ENCODE peak calls at places on chromosomes 4 and X, in four cellular contexts. Z is CD4-positive, alpha-beta memory T cell; T is prostate gland; I is psoas muscle. A is an unnamed sample.

GRCh38 chr4:176191974-176192373 is 3.4 kb downstream of the SPATA4 start:
- DNase-seq in I (no peak), T (no peak), Z (no peak), A (no peak)

GRCh38 chr4:32226201-32226600 is 1506.0 kb downstream of the PCDH7 start:
- DNase-seq in Z (no peak), T (no peak), I (no peak), A (no peak)

GRCh38 chr4:52376107-52376704 is 282.9 kb downstream of the USP46 start:
- DNase-seq in I (no peak), Z (peak; percentile 12), T (no peak), A (no peak)

GRCh38 chr4:15149842-15150592 is 147.7 kb downstream of the CPEB2 start:
- DNase-seq in T (peak; percentile 94), I (peak; percentile 84), Z (no peak), A (no peak)

GRCh38 chr4:76504613-76505465 is 69.8 kb downstream of the SHROOM3 start:
- DNase-seq in T (peak; percentile 28), Z (peak; percentile 19), I (no peak), A (no peak)

GRCh38 chrX:39854772-39855747 is 242.7 kb downstream of the BCOR start:
- DNase-seq in I (no peak), Z (peak; percentile 86), T (no peak), A (peak; percentile 40)

GRCh38 chr4:808860-809570 is 16.9 kb downstream of the CPLX1 start:
- DNase-seq in I (peak; percentile 18), Z (no peak), T (no peak), A (no peak)

GRCh38 chr4:1094336-1094690 is 19.1 kb downstream of the RNF212 start:
- DNase-seq in T (no peak), Z (no peak), I (no peak), A (no peak)

GRCh38 chr4:88457307-88458090 is 580 bp downstream of the HERC5 start:
- DNase-seq in I (peak; percentile 67), Z (peak; percentile 2), T (peak; percentile 25), A (no peak)

GRCh38 chr4:3765271-3766206 is 646 bp upstream of the ADRA2C start:
- DNase-seq in I (peak; percentile 76), T (no peak), Z (no peak), A (no peak)

GRCh38 chr4:1503583-1504471 is 97.6 kb upstream of the NKX1-1 start:
- DNase-seq in I (peak; percentile 44), Z (no peak), T (no peak), A (no peak)

GRCh38 chr4:139035650-139036049 is 20.1 kb downstream of the NOCT start:
- DNase-seq in Z (no peak), T (no peak), I (no peak), A (no peak)

GRCh38 chr4:20178902-20179576 is 72.7 kb upstream of the SLIT2 start:
- DNase-seq in T (no peak), I (no peak), Z (no peak), A (no peak)

GRCh38 chr4:8351931-8352367 is 82.4 kb downstream of the HTRA3 start:
- DNase-seq in T (peak; percentile 92), I (peak; percentile 67), Z (no peak), A (no peak)

GRCh38 chrX:19544693-19545305 is 29.5 kb upstream of the MAP3K15 start:
- DNase-seq in T (peak; percentile 39), Z (peak; percentile 28), I (no peak), A (no peak)

GRCh38 chrX:107924136-107924746 is 57.9 kb downstream of the TEX13B start:
- DNase-seq in I (no peak), Z (no peak), T (no peak), A (no peak)

GRCh38 chr4:47221721-47222120 is 190.4 kb downstream of the GABRB1 start:
- DNase-seq in Z (no peak), I (no peak), T (no peak), A (no peak)

GRCh38 chr4:168274871-168275270 is 43.7 kb downstream of the DDX60 start:
- DNase-seq in T (no peak), Z (no peak), I (no peak), A (no peak)

GRCh38 chr4:168269879-168270278 is 48.7 kb downstream of the DDX60 start:
- DNase-seq in T (no peak), Z (no peak), I (peak; percentile 75), A (no peak)

GRCh38 chr4:168272488-168272887 is 46.1 kb downstream of the DDX60 start:
- DNase-seq in I (no peak), Z (no peak), T (no peak), A (no peak)

GRCh38 chr4:168275836-168276235 is 42.7 kb downstream of the DDX60 start:
- DNase-seq in Z (no peak), I (no peak), T (no peak), A (no peak)

GRCh38 chr4:168273838-168274237 is 44.7 kb downstream of the DDX60 start:
- DNase-seq in I (no peak), Z (no peak), T (no peak), A (no peak)
- H3K9me3 ChIP-seq in I (no peaks in the 10 kb centered on the region), Z (no peaks in the 10 kb centered on the region), T (no peaks in the 10 kb centered on the region), A (no peaks in the 10 kb centered on the region)

GRCh38 chrX:7720519-7720918 is 122.5 kb upstream of the VCX start:
- DNase-seq in I (no peak), Z (no peak), T (no peak), A (no peak)
- H3K9me3 ChIP-seq in I (no peaks in the 10 kb centered on the region), Z (no peaks in the 10 kb centered on the region), T (no peaks in the 10 kb centered on the region), A (no peaks in the 10 kb centered on the region)

GRCh38 chr4:65139998-65140397 is 530.3 kb downstream of the EPHA5 start:
- DNase-seq in T (no peak), I (no peak), Z (no peak), A (no peak)
- H3K9me3 ChIP-seq in T (no peaks in the 10 kb centered on the region), I (no peaks in the 10 kb centered on the region), Z (no peaks in the 10 kb centered on the region), A (no peaks in the 10 kb centered on the region)

GRCh38 chrX:155923200-155923599 is 42.1 kb downstream of the VAMP7 start:
- DNase-seq in T (no peak), Z (no peak), I (no peak), A (no peak)
- H3K9me3 ChIP-seq in T (no peaks in the 10 kb centered on the region), Z (no peaks in the 10 kb centered on the region), I (no peaks in the 10 kb centered on the region), A (no peaks in the 10 kb centered on the region)

GRCh38 chrX:2360731-2361130 is 140.0 kb downstream of the DHRSX start:
- DNase-seq in T (no peak), Z (no peak), I (no peak), A (no peak)
- H3K9me3 ChIP-seq in T (no peaks in the 10 kb centered on the region), Z (no peaks in the 10 kb centered on the region), I (no peaks in the 10 kb centered on the region), A (no peaks in the 10 kb centered on the region)

GRCh38 chrX:48956728-48957414 is 536 bp downstream of the OTUD5 start:
- DNase-seq in T (peak; percentile 3), I (peak; percentile 58), Z (peak; percentile 58), A (peak; percentile 49)
- H3K9me3 ChIP-seq in T (no peaks in the 10 kb centered on the region), I (no peaks in the 10 kb centered on the region), Z (no peaks in the 10 kb centered on the region), A (no peaks in the 10 kb centered on the region)

DNA sequence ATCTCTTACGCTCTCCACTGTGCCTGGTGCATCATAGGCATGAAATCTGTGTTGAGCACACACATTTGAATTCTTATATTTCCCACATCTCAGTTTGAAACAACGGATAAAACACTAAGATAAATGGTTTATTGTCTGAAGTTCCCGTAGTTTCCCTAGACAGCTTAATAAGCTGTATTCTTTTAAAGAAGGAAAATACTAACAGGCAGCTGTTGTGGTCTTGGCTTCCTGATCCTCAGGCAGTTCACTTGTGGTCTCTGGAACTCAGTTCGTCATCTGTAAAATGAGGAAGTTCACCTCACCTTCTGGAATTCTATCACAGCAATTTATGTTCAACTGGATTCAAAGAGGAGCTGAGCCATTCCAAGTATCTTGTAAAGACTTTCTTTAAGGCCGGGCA is 1805.6 kb upstream of the TENM3 start:
- DNase-seq in T (no peak), I (no peak), Z (no peak), A (no peak)
- H3K9me3 ChIP-seq in T (no peaks in the 10 kb centered on the region), I (no peaks in the 10 kb centered on the region), Z (no peaks in the 10 kb centered on the region), A (no peaks in the 10 kb centered on the region)

GRCh38 chr4:189525304-189525703 is 415.4 kb upstream of the FRG1 start:
- DNase-seq in I (no peak), Z (no peak), T (no peak), A (no peak)
- H3K9me3 ChIP-seq in I (no peaks in the 10 kb centered on the region), Z (no peaks in the 10 kb centered on the region), T (no peaks in the 10 kb centered on the region), A (no peaks in the 10 kb centered on the region)

GRCh38 chr4:30413915-30414314 is 306.3 kb upstream of the PCDH7 start:
- DNase-seq in I (no peak), Z (no peak), T (no peak), A (no peak)
- H3K9me3 ChIP-seq in I (peaks cover 4% of the 10 kb centered on the region), Z (no peaks in the 10 kb centered on the region), T (no peaks in the 10 kb centered on the region), A (no peaks in the 10 kb centered on the region)

A was measured in T-helper 17 cell.